ENCODE peak calls at places on chromosomes 12 and 14, in seven cellular contexts. One of them, this sample, is unnamed.

GRCh38 chr12:11564984-11565651 is 84.4 kb upstream of the ETV6 start:
- DNase-seq in Jurkat, Clone E6-1: no peak
- DNase-seq in activated CD4-positive, alpha-beta T cell treated with anti-CD3 and anti-CD28 coated beads, Interleukin-2, amount 50 U/mL, for 24 hours: no peak
- DNase-seq in pancreas: no peak
- DNase-seq in hypothalamus: no peak
- DNase-seq in stimulated activated CD8-positive, alpha-beta memory T cell treated with anti-CD3 and anti-CD28 coated beads, Interleukin-15, amount 100 ng/mL, for 48 hours: no peak
- DNase-seq in dermis microvascular lymphatic vessel endothelial cell: no peak
- DNase-seq in this sample: no peak

GRCh38 chr12:106078358-106079025 is 60.3 kb downstream of the NUAK1 start:
- DNase-seq in Jurkat, Clone E6-1: no peak
- DNase-seq in activated CD4-positive, alpha-beta T cell treated with anti-CD3 and anti-CD28 coated beads, Interleukin-2, amount 50 U/mL, for 24 hours: no peak
- DNase-seq in pancreas: peak; percentile 21
- DNase-seq in hypothalamus: peak; percentile 53
- DNase-seq in stimulated activated CD8-positive, alpha-beta memory T cell treated with anti-CD3 and anti-CD28 coated beads, Interleukin-15, amount 100 ng/mL, for 48 hours: no peak
- DNase-seq in dermis microvascular lymphatic vessel endothelial cell: no peak
- DNase-seq in this sample: no peak

GRCh38 chr12:19819231-19819630 is 379.9 kb downstream of the AEBP2 start:
- DNase-seq in Jurkat, Clone E6-1: no peak
- DNase-seq in activated CD4-positive, alpha-beta T cell treated with anti-CD3 and anti-CD28 coated beads, Interleukin-2, amount 50 U/mL, for 24 hours: no peak
- DNase-seq in pancreas: no peak
- DNase-seq in hypothalamus: no peak
- DNase-seq in stimulated activated CD8-positive, alpha-beta memory T cell treated with anti-CD3 and anti-CD28 coated beads, Interleukin-15, amount 100 ng/mL, for 48 hours: no peak
- DNase-seq in dermis microvascular lymphatic vessel endothelial cell: no peak
- DNase-seq in this sample: no peak

GRCh38 chr14:80239631-80240030 is 28.3 kb upstream of the DIO2 start:
- DNase-seq in Jurkat, Clone E6-1: no peak
- DNase-seq in activated CD4-positive, alpha-beta T cell treated with anti-CD3 and anti-CD28 coated beads, Interleukin-2, amount 50 U/mL, for 24 hours: no peak
- DNase-seq in pancreas: no peak
- DNase-seq in hypothalamus: no peak
- DNase-seq in stimulated activated CD8-positive, alpha-beta memory T cell treated with anti-CD3 and anti-CD28 coated beads, Interleukin-15, amount 100 ng/mL, for 48 hours: no peak
- DNase-seq in dermis microvascular lymphatic vessel endothelial cell: no peak
- DNase-seq in this sample: no peak

GRCh38 chr14:64531567-64531966 is 9.0 kb upstream of the HSPA2 start:
- DNase-seq in Jurkat, Clone E6-1: no peak
- DNase-seq in activated CD4-positive, alpha-beta T cell treated with anti-CD3 and anti-CD28 coated beads, Interleukin-2, amount 50 U/mL, for 24 hours: no peak
- DNase-seq in pancreas: no peak
- DNase-seq in hypothalamus: no peak
- DNase-seq in stimulated activated CD8-positive, alpha-beta memory T cell treated with anti-CD3 and anti-CD28 coated beads, Interleukin-15, amount 100 ng/mL, for 48 hours: no peak
- DNase-seq in dermis microvascular lymphatic vessel endothelial cell: no peak
- DNase-seq in this sample: no peak

GRCh38 chr12:3047961-3048360 is 29.2 kb upstream of the TSPAN9 start:
- DNase-seq in Jurkat, Clone E6-1: no peak
- DNase-seq in activated CD4-positive, alpha-beta T cell treated with anti-CD3 and anti-CD28 coated beads, Interleukin-2, amount 50 U/mL, for 24 hours: no peak
- DNase-seq in pancreas: no peak
- DNase-seq in hypothalamus: no peak
- DNase-seq in stimulated activated CD8-positive, alpha-beta memory T cell treated with anti-CD3 and anti-CD28 coated beads, Interleukin-15, amount 100 ng/mL, for 48 hours: no peak
- DNase-seq in dermis microvascular lymphatic vessel endothelial cell: no peak
- DNase-seq in this sample: no peak

GRCh38 chr14:37931998-37932397 is 275.7 kb upstream of the SSTR1 start:
- DNase-seq in Jurkat, Clone E6-1: no peak
- DNase-seq in activated CD4-positive, alpha-beta T cell treated with anti-CD3 and anti-CD28 coated beads, Interleukin-2, amount 50 U/mL, for 24 hours: no peak
- DNase-seq in pancreas: no peak
- DNase-seq in hypothalamus: no peak
- DNase-seq in stimulated activated CD8-positive, alpha-beta memory T cell treated with anti-CD3 and anti-CD28 coated beads, Interleukin-15, amount 100 ng/mL, for 48 hours: no peak
- DNase-seq in dermis microvascular lymphatic vessel endothelial cell: no peak
- DNase-seq in this sample: no peak

GRCh38 chr14:73909681-73910080 is 23.0 kb downstream of the ZNF410 start:
- DNase-seq in Jurkat, Clone E6-1: no peak
- DNase-seq in activated CD4-positive, alpha-beta T cell treated with anti-CD3 and anti-CD28 coated beads, Interleukin-2, amount 50 U/mL, for 24 hours: no peak
- DNase-seq in pancreas: no peak
- DNase-seq in hypothalamus: no peak
- DNase-seq in stimulated activated CD8-positive, alpha-beta memory T cell treated with anti-CD3 and anti-CD28 coated beads, Interleukin-15, amount 100 ng/mL, for 48 hours: no peak
- DNase-seq in dermis microvascular lymphatic vessel endothelial cell: no peak
- DNase-seq in this sample: no peak

GRCh38 chr12:32644455-32644854 is 34.6 kb upstream of the DNM1L start:
- DNase-seq in Jurkat, Clone E6-1: no peak
- DNase-seq in activated CD4-positive, alpha-beta T cell treated with anti-CD3 and anti-CD28 coated beads, Interleukin-2, amount 50 U/mL, for 24 hours: no peak
- DNase-seq in pancreas: no peak
- DNase-seq in hypothalamus: no peak
- DNase-seq in stimulated activated CD8-positive, alpha-beta memory T cell treated with anti-CD3 and anti-CD28 coated beads, Interleukin-15, amount 100 ng/mL, for 48 hours: no peak
- DNase-seq in dermis microvascular lymphatic vessel endothelial cell: no peak
- DNase-seq in this sample: no peak

GRCh38 chr14:94292526-94292871 is 569 bp downstream of the SERPINA10 start:
- DNase-seq in Jurkat, Clone E6-1: no peak
- DNase-seq in activated CD4-positive, alpha-beta T cell treated with anti-CD3 and anti-CD28 coated beads, Interleukin-2, amount 50 U/mL, for 24 hours: no peak
- DNase-seq in pancreas: no peak
- DNase-seq in hypothalamus: no peak
- DNase-seq in stimulated activated CD8-positive, alpha-beta memory T cell treated with anti-CD3 and anti-CD28 coated beads, Interleukin-15, amount 100 ng/mL, for 48 hours: no peak
- DNase-seq in dermis microvascular lymphatic vessel endothelial cell: no peak
- DNase-seq in this sample: no peak

GRCh38 chr14:98704441-98704840 is 567.6 kb downstream of the BCL11B start:
- DNase-seq in Jurkat, Clone E6-1: peak; percentile 67
- DNase-seq in activated CD4-positive, alpha-beta T cell treated with anti-CD3 and anti-CD28 coated beads, Interleukin-2, amount 50 U/mL, for 24 hours: peak; percentile 11
- DNase-seq in pancreas: no peak
- DNase-seq in hypothalamus: no peak
- DNase-seq in stimulated activated CD8-positive, alpha-beta memory T cell treated with anti-CD3 and anti-CD28 coated beads, Interleukin-15, amount 100 ng/mL, for 48 hours: no peak
- DNase-seq in dermis microvascular lymphatic vessel endothelial cell: no peak
- DNase-seq in this sample: no peak

GRCh38 chr14:23568600-23569310 is 1.2 kb upstream of the AP1G2 start:
- DNase-seq in Jurkat, Clone E6-1: no peak
- DNase-seq in activated CD4-positive, alpha-beta T cell treated with anti-CD3 and anti-CD28 coated beads, Interleukin-2, amount 50 U/mL, for 24 hours: no peak
- DNase-seq in pancreas: no peak
- DNase-seq in hypothalamus: no peak
- DNase-seq in stimulated activated CD8-positive, alpha-beta memory T cell treated with anti-CD3 and anti-CD28 coated beads, Interleukin-15, amount 100 ng/mL, for 48 hours: no peak
- DNase-seq in dermis microvascular lymphatic vessel endothelial cell: no peak
- DNase-seq in this sample: no peak

GRCh38 chr14:22849212-22849819 is 12.9 kb downstream of the MMP14 start:
- DNase-seq in Jurkat, Clone E6-1: no peak
- DNase-seq in activated CD4-positive, alpha-beta T cell treated with anti-CD3 and anti-CD28 coated beads, Interleukin-2, amount 50 U/mL, for 24 hours: no peak
- DNase-seq in pancreas: no peak
- DNase-seq in hypothalamus: no peak
- DNase-seq in stimulated activated CD8-positive, alpha-beta memory T cell treated with anti-CD3 and anti-CD28 coated beads, Interleukin-15, amount 100 ng/mL, for 48 hours: no peak
- DNase-seq in dermis microvascular lymphatic vessel endothelial cell: no peak
- DNase-seq in this sample: peak; percentile 37

GRCh38 chr14:99602054-99602787 is 1.8 kb downstream of the CCDC85C start:
- DNase-seq in Jurkat, Clone E6-1: no peak
- DNase-seq in activated CD4-positive, alpha-beta T cell treated with anti-CD3 and anti-CD28 coated beads, Interleukin-2, amount 50 U/mL, for 24 hours: no peak
- DNase-seq in pancreas: peak; percentile 40
- DNase-seq in hypothalamus: no peak
- DNase-seq in stimulated activated CD8-positive, alpha-beta memory T cell treated with anti-CD3 and anti-CD28 coated beads, Interleukin-15, amount 100 ng/mL, for 48 hours: no peak
- DNase-seq in dermis microvascular lymphatic vessel endothelial cell: no peak
- DNase-seq in this sample: no peak

GRCh38 chr14:68780358-68781160 is 12.3 kb downstream of the ZFP36L1 start:
- DNase-seq in Jurkat, Clone E6-1: peak; percentile 54
- DNase-seq in activated CD4-positive, alpha-beta T cell treated with anti-CD3 and anti-CD28 coated beads, Interleukin-2, amount 50 U/mL, for 24 hours: no peak
- DNase-seq in pancreas: peak; percentile 52
- DNase-seq in hypothalamus: no peak
- DNase-seq in stimulated activated CD8-positive, alpha-beta memory T cell treated with anti-CD3 and anti-CD28 coated beads, Interleukin-15, amount 100 ng/mL, for 48 hours: no peak
- DNase-seq in dermis microvascular lymphatic vessel endothelial cell: no peak
- DNase-seq in this sample: no peak

GRCh38 chr14:93005838-93006237 is 82.9 kb downstream of the CHGA start:
- DNase-seq in Jurkat, Clone E6-1: no peak
- DNase-seq in activated CD4-positive, alpha-beta T cell treated with anti-CD3 and anti-CD28 coated beads, Interleukin-2, amount 50 U/mL, for 24 hours: no peak
- DNase-seq in pancreas: no peak
- DNase-seq in hypothalamus: no peak
- DNase-seq in stimulated activated CD8-positive, alpha-beta memory T cell treated with anti-CD3 and anti-CD28 coated beads, Interleukin-15, amount 100 ng/mL, for 48 hours: no peak
- DNase-seq in dermis microvascular lymphatic vessel endothelial cell: no peak
- DNase-seq in this sample: no peak

GRCh38 chr14:103450423-103450822 is 65.2 kb downstream of the MARK3 start:
- DNase-seq in Jurkat, Clone E6-1: no peak
- DNase-seq in activated CD4-positive, alpha-beta T cell treated with anti-CD3 and anti-CD28 coated beads, Interleukin-2, amount 50 U/mL, for 24 hours: no peak
- DNase-seq in pancreas: no peak
- DNase-seq in hypothalamus: no peak
- DNase-seq in stimulated activated CD8-positive, alpha-beta memory T cell treated with anti-CD3 and anti-CD28 coated beads, Interleukin-15, amount 100 ng/mL, for 48 hours: no peak
- DNase-seq in dermis microvascular lymphatic vessel endothelial cell: no peak
- DNase-seq in this sample: no peak

GRCh38 chr12:46617167-46617566 is 208.6 kb downstream of the SLC38A4 start:
- DNase-seq in Jurkat, Clone E6-1: no peak
- DNase-seq in activated CD4-positive, alpha-beta T cell treated with anti-CD3 and anti-CD28 coated beads, Interleukin-2, amount 50 U/mL, for 24 hours: no peak
- DNase-seq in pancreas: no peak
- DNase-seq in hypothalamus: no peak
- DNase-seq in stimulated activated CD8-positive, alpha-beta memory T cell treated with anti-CD3 and anti-CD28 coated beads, Interleukin-15, amount 100 ng/mL, for 48 hours: no peak
- DNase-seq in dermis microvascular lymphatic vessel endothelial cell: no peak
- DNase-seq in this sample: no peak

GRCh38 chr12:243381-243780 is 19.3 kb downstream of the SLC6A13 start:
- DNase-seq in Jurkat, Clone E6-1: no peak
- DNase-seq in activated CD4-positive, alpha-beta T cell treated with anti-CD3 and anti-CD28 coated beads, Interleukin-2, amount 50 U/mL, for 24 hours: no peak
- DNase-seq in pancreas: no peak
- DNase-seq in hypothalamus: no peak
- DNase-seq in stimulated activated CD8-positive, alpha-beta memory T cell treated with anti-CD3 and anti-CD28 coated beads, Interleukin-15, amount 100 ng/mL, for 48 hours: no peak
- DNase-seq in dermis microvascular lymphatic vessel endothelial cell: no peak
- DNase-seq in this sample: no peak

This sample was measured in omental fat pad.